ENCODE peak calls at places on chromosomes 16 and 17, in ten cellular contexts. Y, L, W, D, S, C, P, K, M and A are unnamed samples.

GRCh38 chr17:30520436-30520835 is 43.2 kb downstream of the GOSR1 start:
- DNase-seq in Y (no peak), L (no peak), W (no peak), D (no peak), S (no peak), C (no peak), P (no peak), K (no peak), M (no peak), A (no peak)

GRCh38 chr16:24255446-24256352 is at the start of gene CACNG3:
- DNase-seq in Y (no peak), L (no peak), W (peak; percentile 55), D (peak; percentile 99), S (peak; percentile 83), C (no peak), P (peak; percentile 65), K (no peak), M (peak; percentile 31), A (peak; percentile 47)

GRCh38 chr17:33674685-33675084 is 381.6 kb upstream of the ASIC2 start:
- DNase-seq in Y (no peak), L (no peak), W (peak; percentile 52), D (peak; percentile 80), S (peak; percentile 45), C (peak; percentile 4), P (peak; percentile 67), K (peak; percentile 37), M (peak; percentile 50), A (peak; percentile 33)

GRCh38 chr17:42272162-42272561 is 4.0 kb downstream of the STAT5B start:
- DNase-seq in Y (no peak), L (no peak), W (no peak), D (no peak), S (no peak), C (no peak), P (no peak), K (no peak), M (no peak), A (no peak)

GRCh38 chr17:16926591-16927451 is 45.1 kb downstream of the TNFRSF13B start:
- DNase-seq in Y (no peak), L (no peak), W (no peak), D (no peak), S (no peak), C (no peak), P (no peak), K (no peak), M (no peak), A (peak; percentile 30)

GRCh38 chr16:81445143-81445922 is 725 bp downstream of the CMIP start:
- DNase-seq in Y (no peak), L (no peak), W (peak; percentile 42), D (peak; percentile 73), S (peak; percentile 33), C (no peak), P (peak; percentile 71), K (no peak), M (no peak), A (peak; percentile 30)

GRCh38 chr16:88737298-88738166 is 31.2 kb downstream of the CTU2 start:
- DNase-seq in Y (no peak), L (no peak), W (peak; percentile 75), D (peak; percentile 77), S (peak; percentile 70), C (no peak), P (peak; percentile 92), K (peak; percentile 66), M (peak; percentile 68), A (peak; percentile 76)

GRCh38 chr16:71645450-71645849 is 19.5 kb downstream of the MARVELD3 start:
- DNase-seq in Y (no peak), L (no peak), W (peak; percentile 42), D (peak; percentile 70), S (no peak), C (no peak), P (peak; percentile 43), K (no peak), M (no peak), A (peak; percentile 34)

GRCh38 chr16:2910441-2910840 is 1.3 kb upstream of the FLYWCH1 start:
- DNase-seq in Y (no peak), L (no peak), W (no peak), D (no peak), S (no peak), C (no peak), P (no peak), K (no peak), M (no peak), A (no peak)

GRCh38 chr16:2913603-2914002 is 1.9 kb downstream of the FLYWCH1 start:
- DNase-seq in Y (no peak), L (no peak), W (no peak), D (no peak), S (no peak), C (no peak), P (no peak), K (no peak), M (no peak), A (no peak)

GRCh38 chr16:2914233-2914632 is 2.5 kb downstream of the FLYWCH1 start:
- DNase-seq in Y (no peak), L (no peak), W (no peak), D (peak; percentile 50), S (no peak), C (no peak), P (no peak), K (no peak), M (no peak), A (no peak)

GRCh38 chr16:2912330-2913199 is 834 bp downstream of the FLYWCH1 start:
- DNase-seq in Y (no peak), L (no peak), W (peak; percentile 21), D (peak; percentile 56), S (no peak), C (no peak), P (peak; percentile 43), K (no peak), M (peak; percentile 47), A (peak; percentile 44)

DNA sequence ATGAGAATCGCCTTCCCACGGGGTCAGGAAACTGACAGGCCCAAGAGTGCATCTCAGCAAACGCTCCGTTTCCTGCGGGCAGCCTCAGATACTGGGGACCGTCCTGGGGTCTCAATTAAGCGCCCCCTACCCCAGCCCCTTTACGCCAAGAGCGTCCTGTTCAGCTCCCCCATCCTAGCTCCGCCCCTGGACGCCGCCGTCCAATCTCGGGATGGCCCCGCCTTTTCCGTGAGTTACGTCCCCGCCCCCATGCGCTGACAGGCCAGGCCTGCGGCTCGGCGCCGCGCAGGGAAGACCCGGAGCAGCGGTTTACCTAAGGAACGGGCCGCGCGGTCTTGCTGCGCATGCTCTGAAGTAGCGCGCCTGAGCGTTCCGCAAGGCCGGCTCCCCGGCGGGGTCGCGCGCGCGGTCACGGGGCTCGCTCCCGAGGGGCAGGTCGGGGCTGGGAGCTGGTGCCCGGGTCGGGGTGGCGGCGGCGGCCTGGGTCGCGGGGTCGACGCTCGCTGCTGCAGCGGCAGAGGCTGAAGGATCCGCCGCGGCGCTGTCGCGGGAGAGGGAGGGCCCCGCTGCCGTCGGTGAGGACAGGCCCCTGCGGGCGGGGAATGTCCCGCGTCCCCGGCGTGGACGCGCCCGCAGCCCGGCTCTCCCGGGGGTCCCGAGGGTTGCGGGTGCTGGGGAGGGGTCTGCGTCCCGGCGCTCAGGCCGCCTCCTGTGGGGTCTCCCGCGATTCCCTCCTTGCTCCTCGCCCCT is at the start of gene FLYWCH1:
- DNase-seq in Y (peak; percentile 92), L (peak; percentile 58), W (peak; percentile 89), D (peak; percentile 100), S (peak; percentile 97), C (peak; percentile 80), P (peak; percentile 97), K (peak; percentile 98), M (peak; percentile 99), A (peak; percentile 97)
- TF ChIP-seq CTCF in Y (no peak), L (no peak), W (no peak), D (no peak), S (no peak), C (no peak), P (no peak), K (peak; percentile 59), M (no peak), A (no peak)

GRCh38 chr17:66025551-66025950 is 166.4 kb downstream of the CEP112 start:
- DNase-seq in Y (no peak), L (no peak), W (no peak), D (no peak), S (no peak), C (peak; percentile 40), P (no peak), K (no peak), M (no peak), A (no peak)

GRCh38 chr17:66016231-66016630 is 175.7 kb downstream of the CEP112 start:
- DNase-seq in Y (no peak), L (no peak), W (no peak), D (no peak), S (no peak), C (no peak), P (no peak), K (no peak), M (no peak), A (no peak)

GRCh38 chr17:66018786-66019185 is 173.1 kb downstream of the CEP112 start:
- DNase-seq in Y (no peak), L (no peak), W (no peak), D (no peak), S (no peak), C (no peak), P (no peak), K (no peak), M (no peak), A (no peak)

DNA sequence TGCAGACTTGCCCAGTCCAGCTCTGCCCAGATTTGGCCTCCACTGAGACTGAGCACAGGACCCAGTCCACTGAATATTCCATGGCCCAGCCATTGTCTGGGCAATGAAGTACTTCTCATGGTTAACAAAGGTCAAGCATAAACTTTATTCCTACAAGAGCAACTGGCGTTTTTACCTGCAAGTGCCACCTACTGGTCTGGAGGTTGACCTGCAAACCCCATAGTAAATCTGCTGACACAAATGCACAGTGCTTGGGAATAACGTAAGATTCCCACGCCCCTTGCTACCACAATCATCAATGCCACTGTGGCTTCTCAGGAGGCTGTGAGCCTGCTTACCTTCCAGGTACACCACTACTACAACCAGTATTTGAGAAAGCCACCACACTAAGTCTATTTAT is 170.2 kb downstream of the CEP112 start:
- DNase-seq in Y (no peak), L (no peak), W (no peak), D (peak; percentile 29), S (no peak), C (no peak), P (no peak), K (no peak), M (no peak), A (no peak)
- TF ChIP-seq CTCF in Y (no peak), L (no peak), W (no peak), D (peak; percentile 38), S (no peak), C (no peak), P (no peak), K (no peak), M (no peak), A (no peak)

GRCh38 chr16:56603589-56603988 is 4.8 kb upstream of the MT2A start:
- DNase-seq in Y (no peak), L (no peak), W (no peak), D (peak; percentile 80), S (no peak), C (no peak), P (no peak), K (no peak), M (peak; percentile 53), A (peak; percentile 59)

GRCh38 chr16:56601325-56601724 is 7.1 kb upstream of the MT2A start:
- DNase-seq in Y (no peak), L (no peak), W (no peak), D (no peak), S (no peak), C (no peak), P (no peak), K (no peak), M (no peak), A (no peak)

GRCh38 chr16:56604966-56605365 is 3.4 kb upstream of the MT2A start:
- DNase-seq in Y (no peak), L (no peak), W (no peak), D (no peak), S (no peak), C (no peak), P (no peak), K (no peak), M (no peak), A (no peak)

GRCh38 chr16:56605475-56605874 is 2.9 kb upstream of the MT2A start:
- DNase-seq in Y (no peak), L (no peak), W (no peak), D (no peak), S (no peak), C (no peak), P (no peak), K (no peak), M (no peak), A (no peak)

DNA sequence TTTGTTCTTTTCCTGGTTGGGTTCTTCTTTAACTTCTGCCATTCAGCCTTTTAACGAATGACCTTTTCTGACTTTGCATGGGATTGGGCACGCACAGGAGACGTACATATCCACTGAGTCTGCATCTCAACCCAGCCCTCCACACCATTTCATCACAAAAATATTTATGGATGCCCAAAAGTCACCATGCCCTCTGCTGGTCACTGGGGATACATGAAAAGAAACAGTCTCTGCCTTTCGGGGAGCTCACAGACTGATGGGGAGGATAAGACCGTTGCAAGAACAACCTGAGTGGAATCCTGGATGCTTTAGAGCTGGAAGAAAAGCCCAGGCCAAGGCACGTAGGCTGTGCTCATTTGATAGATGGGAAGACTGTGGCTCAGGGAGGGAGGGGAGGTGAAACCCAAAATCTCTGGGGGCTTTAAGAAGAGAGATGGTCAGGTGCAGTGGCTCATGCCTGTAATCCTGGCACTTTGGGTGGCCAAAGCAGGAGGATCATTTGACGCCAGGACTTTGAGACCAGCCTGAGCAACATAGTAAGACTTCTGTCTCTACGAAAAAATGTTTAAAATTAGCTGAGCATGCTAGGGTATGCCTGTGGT is 7.9 kb upstream of the MT2A start:
- DNase-seq in Y (no peak), L (no peak), W (peak; percentile 62), D (peak; percentile 80), S (no peak), C (no peak), P (peak; percentile 63), K (peak; percentile 43), M (no peak), A (peak; percentile 81)
- TF ChIP-seq CTCF in Y (peak; percentile 50), L (peak; percentile 86), W (peak; percentile 82), D (peak; percentile 78), S (peak; percentile 62), C (peak; percentile 65), P (peak; percentile 58), K (peak; percentile 48), M (peak; percentile 40), A (peak; percentile 71)

GRCh38 chr17:45048795-45049563 is 2.5 kb downstream of the DCAKD start:
- DNase-seq in Y (no peak), L (no peak), W (no peak), D (no peak), S (no peak), C (no peak), P (no peak), K (no peak), M (no peak), A (no peak)
- TF ChIP-seq CTCF in Y (no peak), L (peak; percentile 39), W (peak; percentile 34), D (no peak), S (peak; percentile 45), C (peak; percentile 28), P (peak; percentile 23), K (no peak), M (no peak), A (no peak)